ENCODE peak calls at places on chromosomes 2 and 18, in ten cellular contexts. Y is cardiac fibroblast; S is adipocyte; A is tibial artery; B is stimulated activated CD4-positive, alpha-beta T cell treated with anti-CD3 and anti-CD28 coated beads, Interleukin-1b, Interleukin-23, amount 100 ng/mL, for 24 hours; T is A549; J is globus pallidus; H is activated CD4-positive, alpha-beta T cell treated with anti-CD3 and anti-CD28 coated beads, Interleukin-2, amount 50 U/mL, for 4 hours; F is GM23248; Q is G401. Z is an unnamed sample.

GRCh38 chr2:212997526-212998020 is 153.8 kb downstream of the IKZF2 start:
- DNase-seq in S (no peak), H (no peak), A (no peak), F (no peak), J (no peak), Y (no peak), T (no peak), B (no peak), Q (no peak), Z (no peak)

GRCh38 chr2:159044804-159045286 is 76.4 kb downstream of the TANC1 start:
- DNase-seq in A (no peak), Q (peak; percentile 34), H (no peak), S (peak; percentile 66), J (no peak), T (no peak), B (no peak), Y (peak; percentile 68), F (peak; percentile 47), Z (peak; percentile 18)

GRCh38 chr2:231684314-231685223 is 23.8 kb upstream of the PTMA start:
- DNase-seq in F (no peak), H (no peak), S (no peak), B (no peak), T (no peak), J (peak; percentile 90), A (no peak), Y (no peak), Q (no peak), Z (no peak)

GRCh38 chr2:62406573-62407043 is 99.4 kb downstream of the TMEM17 start:
- DNase-seq in Q (no peak), Y (no peak), S (no peak), H (no peak), F (no peak), A (no peak), B (no peak), T (no peak), J (no peak), Z (no peak)

GRCh38 chr2:45617496-45617895 is 6.4 kb upstream of the SRBD1 start:
- DNase-seq in A (no peak), B (no peak), S (no peak), Y (no peak), F (no peak), H (no peak), J (no peak), T (no peak), Q (no peak), Z (no peak)

GRCh38 chr2:98710709-98711108 is 20.2 kb downstream of the MGAT4A start:
- DNase-seq in J (no peak), H (no peak), S (no peak), Q (no peak), B (no peak), F (no peak), T (no peak), A (no peak), Y (no peak), Z (no peak)

GRCh38 chr18:49335677-49336076 is 124.8 kb downstream of the DYM start:
- DNase-seq in S (no peak), T (peak; percentile 7), F (no peak), A (no peak), B (no peak), Q (no peak), H (no peak), J (no peak), Y (no peak), Z (no peak)

GRCh38 chr2:17429130-17429529 is 89.1 kb downstream of the RAD51AP2 start:
- DNase-seq in S (peak; percentile 71), H (no peak), B (no peak), F (peak; percentile 70), J (no peak), A (no peak), Q (no peak), T (no peak), Y (peak; percentile 8), Z (peak; percentile 64)

GRCh38 chr2:120736202-120736954 is 710 bp downstream of the GLI2 start:
- DNase-seq in Q (no peak), T (peak; percentile 33), S (peak; percentile 79), J (no peak), A (peak; percentile 79), H (no peak), F (peak; percentile 70), Y (peak; percentile 29), B (no peak), Z (no peak)

GRCh38 chr18:58045265-58046086 is 1.4 kb downstream of the NEDD4L start:
- DNase-seq in F (peak; percentile 26), Y (peak; percentile 32), Q (peak; percentile 77), S (peak; percentile 63), A (no peak), B (no peak), J (no peak), T (peak; percentile 38), H (peak; percentile 21), Z (peak; percentile 24)

GRCh38 chr18:22243513-22243912 is 74.1 kb downstream of the GATA6 start:
- DNase-seq in F (no peak), H (no peak), Y (no peak), A (no peak), Q (no peak), J (no peak), T (no peak), S (no peak), B (no peak), Z (no peak)

GRCh38 chr2:189249171-189249570 is 69.6 kb upstream of the COL5A2 start:
- DNase-seq in F (peak; percentile 73), S (peak; percentile 48), Y (peak; percentile 56), T (no peak), H (no peak), A (no peak), B (no peak), Q (no peak), J (no peak), Z (peak; percentile 71)

GRCh38 chr2:173793649-173794565 is 171.3 kb downstream of the SP3 start:
- DNase-seq in H (no peak), S (no peak), Q (no peak), A (no peak), F (no peak), J (no peak), Y (no peak), B (no peak), T (no peak), Z (no peak)

GRCh38 chr2:128594953-128595677 is 276.4 kb upstream of the HS6ST1 start:
- DNase-seq in S (no peak), Q (no peak), J (no peak), H (no peak), F (no peak), B (no peak), Y (no peak), A (peak; percentile 48), T (no peak), Z (no peak)

GRCh38 chr2:170822885-170823799 is 6.5 kb downstream of the GAD1 start:
- DNase-seq in A (no peak), H (no peak), Q (no peak), F (peak; percentile 39), T (no peak), Y (no peak), B (no peak), J (no peak), S (no peak), Z (no peak)

GRCh38 chr2:74575320-74575719 is 20.8 kb downstream of the DOK1 start:
- DNase-seq in S (no peak), Y (no peak), H (no peak), B (no peak), F (peak; percentile 59), A (no peak), T (no peak), Q (no peak), J (no peak), Z (peak; percentile 73)